ENCODE peak calls at places on chromosomes 7 and 10, in four cellular contexts. S is SK-N-SH, C is WTC11, K is K562. N is an unnamed sample.

GRCh38 chr7:44305564-44306507 is 19.6 kb downstream of the CAMK2B start:
- DNase-seq in S (no peak), C (no peak), K (no peak), N (no peak)

GRCh38 chr7:124101173-124101768 is 68.4 kb upstream of the TMEM229A start:
- DNase-seq in S (peak; percentile 33), C (peak; percentile 22), K (peak; percentile 29), N (peak; percentile 14)

GRCh38 chr10:6232225-6232807 is 29.6 kb downstream of the PFKFB3 start:
- DNase-seq in S (peak; percentile 25), C (no peak), K (no peak), N (no peak)

GRCh38 chr10:29839826-29840515 is 205.2 kb upstream of the SVIL start:
- DNase-seq in S (no peak), C (peak; percentile 43), K (no peak), N (no peak)

GRCh38 chr10:30155401-30155800 is 96.0 kb upstream of the JCAD start:
- DNase-seq in S (no peak), C (no peak), K (no peak), N (no peak)

GRCh38 chr10:119301397-119301796 is 94.0 kb downstream of the GRK5 start:
- DNase-seq in S (no peak), C (no peak), K (no peak), N (no peak)

GRCh38 chr10:131246775-131247174 is 64.7 kb downstream of the TCERG1L start:
- DNase-seq in S (no peak), C (no peak), K (no peak), N (no peak)

GRCh38 chr10:4344544-4344994 is 481.4 kb upstream of the AKR1E2 start:
- DNase-seq in S (no peak), C (no peak), K (no peak), N (no peak)

GRCh38 chr10:5594271-5595036 is 69.7 kb downstream of the CALML3 start:
- DNase-seq in S (peak; percentile 84), C (no peak), K (no peak), N (no peak)

GRCh38 chr7:55190511-55191160 is 171.8 kb downstream of the EGFR start:
- DNase-seq in S (no peak), C (no peak), K (no peak), N (no peak)

GRCh38 chr10:132506711-132507466 is 30.7 kb upstream of the INPP5A start:
- DNase-seq in S (no peak), C (no peak), K (no peak), N (no peak)

GRCh38 chr7:105352018-105352612 is 36.6 kb downstream of the SRPK2 start:
- DNase-seq in S (no peak), C (no peak), K (no peak), N (no peak)

GRCh38 chr10:4652111-4653010 is 173.6 kb upstream of the AKR1E2 start:
- DNase-seq in S (no peak), C (no peak), K (no peak), N (no peak)

GRCh38 chr7:140745654-140746053 is 49.1 kb downstream of the NDUFB2 start:
- DNase-seq in S (no peak), C (no peak), K (no peak), N (no peak)

GRCh38 chr7:130356121-130356759 is 11.6 kb downstream of the CPA5 start:
- DNase-seq in S (peak; percentile 42), C (peak; percentile 72), K (no peak), N (peak; percentile 57)

GRCh38 chr10:127142141-127142540 is 54.2 kb downstream of the INSYN2A start:
- DNase-seq in S (no peak), C (no peak), K (no peak), N (no peak)

GRCh38 chr10:78886129-78886528 is 182.6 kb upstream of the ZMIZ1 start:
- DNase-seq in S (no peak), C (no peak), K (no peak), N (no peak)

GRCh38 chr7:1532456-1533254 is 2.2 kb downstream of the MAFK start:
- DNase-seq in S (no peak), C (no peak), K (peak; percentile 70), N (peak; percentile 77)

GRCh38 chr10:118161434-118161833 is 114.7 kb upstream of the RAB11FIP2 start:
- DNase-seq in S (no peak), C (no peak), K (no peak), N (no peak)

GRCh38 chr10:130777507-130778165 is 533.9 kb downstream of the TCERG1L start:
- DNase-seq in S (no peak), C (no peak), K (no peak), N (no peak)

GRCh38 chr10:78832281-78832680 is 236.5 kb upstream of the ZMIZ1 start:
- DNase-seq in S (no peak), C (no peak), K (no peak), N (no peak)

GRCh38 chr10:95794195-95794594 is 38.2 kb downstream of the ENTPD1 start:
- DNase-seq in S (no peak), C (no peak), K (no peak), N (no peak)

GRCh38 chr10:79441433-79441832 is 4.0 kb downstream of the ZCCHC24 start:
- DNase-seq in S (no peak), C (no peak), K (no peak), N (no peak)

GRCh38 chr7:28348631-28349030 is 63.7 kb upstream of the CREB5 start:
- DNase-seq in S (no peak), C (no peak), K (no peak), N (no peak)

DNA sequence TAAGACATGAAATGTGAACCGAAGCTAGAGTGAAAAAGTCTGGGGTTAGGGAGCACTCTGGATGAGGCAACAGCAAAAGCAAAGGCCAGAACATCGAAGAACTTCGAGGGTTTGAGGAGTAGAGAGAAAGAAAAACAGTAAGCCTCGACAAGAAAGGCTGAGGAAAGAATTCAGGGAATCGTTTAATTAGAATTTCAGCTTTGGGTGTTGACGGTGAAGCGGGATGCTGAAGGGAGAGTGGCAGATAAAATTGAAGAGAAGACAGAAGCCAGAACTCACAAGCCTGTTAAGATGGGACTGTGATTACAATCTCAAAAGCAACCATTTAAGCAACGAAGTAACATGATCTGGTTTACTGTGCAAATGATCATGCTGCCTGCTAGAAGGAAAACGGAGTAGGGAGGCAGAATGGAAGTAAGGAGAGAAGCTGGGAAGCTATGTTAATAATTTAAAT is 2.1 kb downstream of the TRDMT1 start:
- DNase-seq in S (peak; percentile 39), C (no peak), K (peak; percentile 61), N (no peak)
- TF ChIP-seq FOXJ3 in S (no peak), C (no peak), K (no peak), N (no peak)

DNA sequence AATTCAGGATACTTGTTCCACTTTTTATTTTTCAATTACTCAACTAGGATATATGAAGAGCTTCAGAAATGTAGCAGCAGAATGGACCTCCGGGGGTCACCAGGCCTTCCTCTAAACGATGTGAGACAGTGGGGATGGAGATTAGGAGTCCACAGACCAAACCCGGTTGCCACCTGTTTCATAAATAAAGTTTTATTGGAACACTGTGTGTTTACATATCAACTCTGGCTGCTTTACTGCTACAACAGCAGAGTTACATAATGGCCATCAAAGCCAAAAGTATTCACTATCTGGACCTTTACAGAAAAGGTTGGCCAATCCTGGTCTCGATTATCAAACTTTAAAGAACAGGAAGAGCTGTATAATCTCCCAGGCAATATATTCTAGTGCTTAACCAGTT is 30.8 kb downstream of the RAPGEF5 start:
- DNase-seq in S (no peak), C (no peak), K (no peak), N (no peak)
- TF ChIP-seq FOXJ3 in S (no peak), C (no peak), K (no peak), N (no peak)

GRCh38 chr7:98418636-98419315 is 17.9 kb upstream of the BAIAP2L1 start:
- DNase-seq in S (peak; percentile 31), C (no peak), K (peak; percentile 80), N (peak; percentile 100)
- TF ChIP-seq FOXJ3 in S (no peak), C (no peak), K (no peak), N (peak; percentile 94)

GRCh38 chr10:71918992-71919391 is 45.2 kb upstream of the CHST3 start:
- DNase-seq in S (no peak), C (no peak), K (no peak), N (no peak)
- TF ChIP-seq FOXJ3 in S (no peak), C (no peak), K (no peak), N (no peak)

GRCh38 chr7:51317582-51317910 is 937 bp upstream of the COBL start:
- DNase-seq in S (no peak), C (peak; percentile 36), K (no peak), N (no peak)
- TF ChIP-seq FOXJ3 in S (no peak), C (no peak), K (no peak), N (no peak)

DNA sequence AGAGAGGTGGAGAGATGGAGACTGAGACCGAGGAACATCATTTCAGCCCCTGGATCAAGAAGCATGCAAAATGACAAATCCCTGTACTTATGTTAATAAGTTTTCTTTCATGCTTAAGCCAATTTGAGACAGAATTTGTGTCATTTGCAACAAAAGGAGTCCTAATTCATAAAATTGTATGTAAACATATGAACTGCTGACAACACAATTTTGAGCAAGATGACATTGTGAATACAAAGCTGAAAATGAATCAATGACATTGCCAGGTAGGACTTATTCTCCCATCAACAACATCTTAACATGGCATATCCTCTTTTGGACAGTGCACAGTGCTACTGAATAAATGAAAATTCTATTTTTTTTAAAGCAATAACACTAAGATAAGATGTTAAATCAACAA is 264.0 kb downstream of the WDR11 start:
- DNase-seq in S (no peak), C (no peak), K (no peak), N (no peak)
- TF ChIP-seq FOXJ3 in S (no peak), C (no peak), K (no peak), N (no peak)

DNA sequence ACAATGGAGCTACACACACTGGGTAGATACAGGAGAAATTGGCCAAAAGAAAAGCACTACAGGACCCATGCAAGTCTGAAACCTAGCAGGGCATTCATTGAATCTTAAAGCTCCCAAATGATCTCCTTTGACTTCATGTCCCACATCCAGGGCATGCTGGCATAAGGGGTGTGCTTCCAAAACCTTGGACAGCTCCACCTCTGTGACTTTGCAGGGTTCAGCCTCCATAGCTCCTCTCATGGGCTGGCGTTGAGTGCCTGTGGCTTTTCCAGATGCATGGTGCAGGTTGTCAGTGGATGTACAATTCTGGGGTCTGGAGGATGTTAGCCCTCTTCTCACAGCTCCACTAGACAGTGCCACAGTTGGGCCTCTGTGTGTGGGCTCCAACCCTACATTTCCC is 626.3 kb upstream of the POT1 start:
- DNase-seq in S (no peak), C (no peak), K (no peak), N (no peak)
- TF ChIP-seq FOXJ3 in S (no peak), C (no peak), K (no peak), N (no peak)

GRCh38 chr10:88253-88652 is 39.2 kb upstream of the TUBB8 start:
- DNase-seq in S (no peak), C (no peak), K (no peak), N (no peak)
- TF ChIP-seq FOXJ3 in S (no peak), C (no peak), K (no peak), N (no peak)

GRCh38 chr10:60409202-60409601 is 19.5 kb upstream of the ANK3 start:
- DNase-seq in S (no peak), C (no peak), K (no peak), N (no peak)

GRCh38 chr10:60406182-60406581 is 16.5 kb upstream of the ANK3 start:
- DNase-seq in S (no peak), C (no peak), K (no peak), N (no peak)

GRCh38 chr10:60403168-60403873 is 13.6 kb upstream of the ANK3 start:
- DNase-seq in S (no peak), C (no peak), K (no peak), N (no peak)

GRCh38 chr10:60400366-60400765 is 10.7 kb upstream of the ANK3 start:
- DNase-seq in S (no peak), C (no peak), K (no peak), N (no peak)

GRCh38 chr10:60405172-60405571 is 15.5 kb upstream of the ANK3 start:
- DNase-seq in S (no peak), C (no peak), K (no peak), N (no peak)
- TF ChIP-seq FOXJ3 in S (no peak), C (no peak), K (no peak), N (no peak)

GRCh38 chr10:110783509-110784103 is 88.1 kb upstream of the PDCD4 start:
- DNase-seq in S (no peak), C (no peak), K (no peak), N (no peak)
- TF ChIP-seq FOXJ3 in S (no peak), C (no peak), K (no peak), N (no peak)

N was measured in HepG2.